ENCODE peak calls at places on chromosomes 13 and 19, in five cellular contexts. T is neural progenitor cell; D is PC-3; B is CD8-positive, alpha-beta memory T cell; N is testis. R is an unnamed sample.
A peak's percentile ranks its signal among the peaks of the same experiment; 100 is the strongest.

GRCh38 chr13:99062593-99062992 is 84.7 kb upstream of the DOCK9 start:
- DNase-seq in T (no peak), D (peak; percentile 62), B (no peak), N (no peak), R (no peak)

GRCh38 chr13:76775031-76775740 is 111.0 kb downstream of the KCTD12 start:
- DNase-seq in T (no peak), D (no peak), B (no peak), N (no peak), R (no peak)

GRCh38 chr13:109215377-109215776 is 571.0 kb downstream of the IRS2 start:
- DNase-seq in T (no peak), D (no peak), B (no peak), N (no peak), R (no peak)

GRCh38 chr13:38395505-38395803 is 45.8 kb downstream of the UFM1 start:
- DNase-seq in T (no peak), D (peak; percentile 59), B (no peak), N (no peak), R (no peak)

GRCh38 chr19:23799321-23799720 is 40.6 kb upstream of the ZNF681 start:
- DNase-seq in T (no peak), D (no peak), B (peak; percentile 70), N (no peak), R (no peak)

GRCh38 chr19:31355330-31356289 is 6.4 kb upstream of the TSHZ3 start:
- DNase-seq in T (peak; percentile 67), D (no peak), B (no peak), N (no peak), R (no peak)

GRCh38 chr19:47821460-47822020 is at the start of gene CRX:
- DNase-seq in T (peak; percentile 49), D (no peak), B (no peak), N (no peak), R (no peak)

GRCh38 chr13:26026211-26026610 is 25.6 kb downstream of the SHISA2 start:
- DNase-seq in T (no peak), D (no peak), B (no peak), N (no peak), R (no peak)

GRCh38 chr13:108915095-108915633 is 285.8 kb downstream of the MYO16 start:
- DNase-seq in T (no peak), D (peak; percentile 31), B (no peak), N (peak; percentile 42), R (no peak)

GRCh38 chr19:16371540-16371986 is 46.9 kb downstream of the KLF2 start:
- DNase-seq in T (no peak), D (no peak), B (peak; percentile 96), N (peak; percentile 56), R (peak; percentile 89)

GRCh38 chr13:75426421-75426820 is 55.5 kb downstream of the TBC1D4 start:
- DNase-seq in T (no peak), D (no peak), B (no peak), N (no peak), R (no peak)

GRCh38 chr13:21458457-21458815 is 667 bp downstream of the ZDHHC20 start:
- DNase-seq in T (peak; percentile 62), D (peak; percentile 57), B (peak; percentile 68), N (peak; percentile 67), R (peak; percentile 30)

GRCh38 chr19:47891622-47891922 is 5.5 kb upstream of the SULT2A1 start:
- DNase-seq in T (no peak), D (no peak), B (no peak), N (no peak), R (no peak)

GRCh38 chr13:23608704-23609413 is 38.6 kb downstream of the TNFRSF19 start:
- DNase-seq in T (no peak), D (no peak), B (no peak), N (no peak), R (no peak)

GRCh38 chr19:55640577-55641375 is at the start of gene ZNF580:
- DNase-seq in T (peak; percentile 78), D (peak; percentile 80), B (peak; percentile 69), N (peak; percentile 61), R (peak; percentile 50)

GRCh38 chr13:103140001-103140671 is 73.9 kb upstream of the SLC10A2 start:
- DNase-seq in T (peak; percentile 46), D (peak; percentile 42), B (no peak), N (no peak), R (no peak)

GRCh38 chr13:51130348-51130747 is 19.3 kb upstream of the C13orf42 start:
- DNase-seq in T (no peak), D (no peak), B (no peak), N (no peak), R (no peak)

GRCh38 chr13:109593230-109593629 is 193.2 kb downstream of the IRS2 start:
- DNase-seq in T (no peak), D (no peak), B (no peak), N (no peak), R (no peak)

GRCh38 chr13:29749401-29750177 is 100.8 kb downstream of the UBL3 start:
- DNase-seq in T (no peak), D (no peak), B (no peak), N (no peak), R (no peak)

GRCh38 chr19:47035127-47035494 is 13.3 kb downstream of the TMEM160 start:
- DNase-seq in T (peak; percentile 86), D (peak; percentile 18), B (peak; percentile 47), N (no peak), R (no peak)

GRCh38 chr19:15402411-15403150 is 16.2 kb downstream of the AKAP8L start:
- DNase-seq in T (no peak), D (no peak), B (no peak), N (peak; percentile 73), R (no peak)

GRCh38 chr19:5036733-5037681 is 68.1 kb downstream of the KDM4B start:
- DNase-seq in T (no peak), D (no peak), B (no peak), N (peak; percentile 48), R (no peak)

GRCh38 chr19:12647490-12648071 is 19.0 kb downstream of the MAN2B1 start:
- DNase-seq in T (peak; percentile 60), D (no peak), B (no peak), N (peak; percentile 69), R (no peak)

GRCh38 chr13:94667190-94667589 is 45.2 kb downstream of the SOX21 start:
- DNase-seq in T (no peak), D (no peak), B (no peak), N (no peak), R (no peak)

GRCh38 chr19:16015805-16016173 is 60.5 kb upstream of the TPM4 start:
- DNase-seq in T (no peak), D (no peak), B (no peak), N (no peak), R (no peak)

GRCh38 chr13:113291997-113292862 is 4.8 kb upstream of the LAMP1 start:
- DNase-seq in T (peak; percentile 49), D (peak; percentile 29), B (no peak), N (peak; percentile 23), R (no peak)

GRCh38 chr19:5934779-5935472 is 20.9 kb downstream of the CAPS start:
- DNase-seq in T (no peak), D (no peak), B (no peak), N (no peak), R (no peak)

GRCh38 chr19:48484931-48485612 is 15.9 kb downstream of the CYTH2 start:
- DNase-seq in T (no peak), D (no peak), B (no peak), N (no peak), R (no peak)

GRCh38 chr13:51801631-51802099 is 2.3 kb downstream of the DHRS12 start:
- DNase-seq in T (peak; percentile 92), D (peak; percentile 30), B (no peak), N (peak; percentile 84), R (no peak)

DNA sequence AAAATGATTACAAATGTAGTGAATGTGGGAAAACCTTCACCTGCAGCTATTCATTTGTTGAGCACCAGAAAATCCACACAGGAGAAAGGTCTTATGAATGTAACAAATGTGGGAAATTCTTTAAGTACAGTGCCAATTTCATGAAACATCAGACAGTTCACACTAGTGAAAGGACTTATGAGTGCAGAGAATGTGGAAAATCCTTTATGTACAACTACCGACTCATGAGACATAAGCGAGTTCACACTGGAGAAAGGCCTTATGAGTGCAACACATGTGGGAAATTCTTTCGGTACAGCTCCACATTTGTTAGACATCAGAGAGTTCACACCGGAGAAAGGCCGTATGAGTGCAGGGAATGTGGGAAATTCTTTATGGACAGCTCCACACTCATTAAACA is 9.2 kb downstream of the ZNF548 start:
- DNase-seq in T (no peak), D (no peak), B (no peak), N (no peak), R (no peak)
- H3K9me3 ChIP-seq in T (no peaks in the 10 kb centered on the region), D (peaks cover 19% of the 10 kb centered on the region), B (peaks cover 22% of the 10 kb centered on the region), N (no peaks in the 10 kb centered on the region), R (no peaks in the 10 kb centered on the region)

GRCh38 chr19:8850488-8850887 is 18.3 kb downstream of the MBD3L1 start:
- DNase-seq in T (no peak), D (no peak), B (no peak), N (no peak), R (no peak)
- H3K9me3 ChIP-seq in T (peaks cover 11% of the 10 kb centered on the region), D (no peaks in the 10 kb centered on the region), B (no peaks in the 10 kb centered on the region), N (no peaks in the 10 kb centered on the region), R (no peaks in the 10 kb centered on the region)

GRCh38 chr13:46168818-46169217 is 13.2 kb downstream of the LCP1 start:
- DNase-seq in T (no peak), D (no peak), B (no peak), N (no peak), R (no peak)
- H3K9me3 ChIP-seq in T (no peaks in the 10 kb centered on the region), D (no peaks in the 10 kb centered on the region), B (no peaks in the 10 kb centered on the region), N (no peaks in the 10 kb centered on the region), R (no peaks in the 10 kb centered on the region)

GRCh38 chr19:1336079-1336684 is 47.5 kb upstream of the NDUFS7 start:
- DNase-seq in T (no peak), D (no peak), B (no peak), N (no peak), R (no peak)

DNA sequence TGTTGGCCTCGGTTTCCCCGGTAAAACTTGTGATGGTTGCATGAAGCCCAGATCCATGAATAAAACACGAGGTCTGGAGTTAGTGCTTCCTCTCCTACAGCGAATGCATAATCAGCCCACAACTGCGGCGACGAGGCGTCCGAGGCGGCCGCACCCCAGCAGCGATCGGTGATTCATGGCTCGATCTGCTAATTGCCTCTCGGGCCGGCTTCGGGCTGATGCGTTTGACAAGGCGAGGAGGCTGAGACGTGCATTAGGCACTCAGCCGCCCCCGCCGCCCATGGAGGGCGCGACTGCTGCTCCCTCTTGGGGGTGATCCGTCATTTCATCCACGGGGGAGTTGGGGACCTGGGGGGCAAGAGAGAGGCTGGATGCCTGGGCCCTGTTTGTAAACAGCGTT is 48.1 kb downstream of the EFNA2 start:
- DNase-seq in T (no peak), D (no peak), B (no peak), N (no peak), R (no peak)
- H3K9me3 ChIP-seq in T (no peaks in the 10 kb centered on the region), D (no peaks in the 10 kb centered on the region), B (no peaks in the 10 kb centered on the region), N (no peaks in the 10 kb centered on the region), R (no peaks in the 10 kb centered on the region)

GRCh38 chr19:20005741-20006140 is 33.6 kb downstream of the ZNF682 start:
- DNase-seq in T (no peak), D (no peak), B (no peak), N (no peak), R (no peak)
- H3K9me3 ChIP-seq in T (peaks cover 50% of the 10 kb centered on the region), D (peaks cover 62% of the 10 kb centered on the region), B (peaks cover 25% of the 10 kb centered on the region), N (no peaks in the 10 kb centered on the region), R (peaks cover 12% of the 10 kb centered on the region)

DNA sequence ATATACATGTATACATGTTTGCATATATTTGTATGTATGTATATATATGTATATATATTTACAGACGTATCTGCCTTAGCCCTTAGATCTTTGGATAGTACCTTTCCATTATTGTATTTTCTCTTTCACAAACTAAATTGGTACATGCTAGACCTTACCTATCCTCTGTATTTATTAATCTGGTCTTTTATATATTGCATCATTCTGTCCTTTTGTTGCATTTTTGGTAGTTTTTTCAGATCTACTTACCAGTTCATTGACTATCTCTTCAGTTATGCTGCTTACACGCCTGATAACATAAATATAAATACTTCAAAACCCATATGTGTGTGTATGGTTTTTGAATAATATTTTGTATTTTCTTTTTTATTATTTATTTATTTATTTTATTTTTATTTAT is 11.7 kb downstream of the ZNF613 start:
- DNase-seq in T (no peak), D (no peak), B (no peak), N (no peak), R (no peak)
- H3K9me3 ChIP-seq in T (peaks cover 11% of the 10 kb centered on the region), D (peaks cover 63% of the 10 kb centered on the region), B (peaks cover 50% of the 10 kb centered on the region), N (no peaks in the 10 kb centered on the region), R (peaks cover 63% of the 10 kb centered on the region)

R was measured in T-helper 17 cell.